ENCODE peak calls at places on chromosome 6, in ten cellular contexts. V is SK-N-SH; L is psoas muscle; O is lower lobe of right lung; R is fibroblast of lung; N is brain microvascular endothelial cell; J is endodermal cell; G is CD4-positive, alpha-beta memory T cell; Y is CD4-positive, CD25-positive, alpha-beta regulatory T cell; E is bronchial epithelial cell. K is an unnamed sample. For H3K36me3, the result is how much of the 10 kb centered on the place peaks cover.

GRCh38 chr6:75334266-75335040 is 49.9 kb upstream of the TMEM30A start:
- DNase-seq in V (no peak), L (no peak), O (no peak), R (peak), N (peak), J (peak), G (no peak), Y (no peak), E (peak), K (no peak)

GRCh38 chr6:30344868-30345671 is at the start of gene RPP21:
- DNase-seq in V (peak), L (peak), O (peak), R (peak), N (peak), J (peak), G (peak), Y (peak), E (peak), K (peak)

GRCh38 chr6:99746261-99746895 is 139.7 kb downstream of the PRDM13 start:
- DNase-seq in V (peak), L (peak), O (no peak), R (peak), N (peak), J (peak), G (peak), Y (peak), E (peak), K (peak)

GRCh38 chr6:25014806-25015560 is 79.2 kb upstream of the RIPOR2 start:
- DNase-seq in V (peak), L (no peak), O (no peak), R (peak), N (peak), J (no peak), G (peak), Y (peak), E (no peak), K (peak)

GRCh38 chr6:139370047-139370706 is 4.3 kb downstream of the CITED2 start:
- DNase-seq in V (no peak), L (no peak), O (no peak), R (peak), N (peak), J (peak), G (peak), Y (no peak), E (no peak), K (no peak)

GRCh38 chr6:133187657-133188453 is 53.3 kb upstream of the EYA4 start:
- DNase-seq in V (no peak), L (no peak), O (no peak), R (peak), N (no peak), J (no peak), G (no peak), Y (no peak), E (peak), K (no peak)

GRCh38 chr6:29737707-29738630 is 14.7 kb downstream of the HLA-F start:
- DNase-seq in V (peak), L (peak), O (peak), R (peak), N (peak), J (peak), G (peak), Y (peak), E (peak), K (peak)

GRCh38 chr6:81890846-81891245 is 138.4 kb upstream of the TENT5A start:
- DNase-seq in V (no peak), L (no peak), O (no peak), R (peak), N (no peak), J (no peak), G (no peak), Y (no peak), E (peak), K (no peak)

GRCh38 chr6:38773338-38773737 is 58.2 kb downstream of the DNAH8 start:
- DNase-seq in V (no peak), L (no peak), O (no peak), R (no peak), N (no peak), J (peak), G (no peak), Y (no peak), E (peak), K (no peak)

GRCh38 chr6:170206317-170206621 is 84.6 kb downstream of the DLL1 start:
- DNase-seq in V (no peak), L (no peak), O (no peak), R (no peak), N (no peak), J (peak), G (no peak), Y (no peak), E (no peak), K (peak)

GRCh38 chr6:73675466-73676098 is 20.4 kb upstream of the CD109 start:
- DNase-seq in V (peak), L (peak), O (peak), R (peak), N (peak), J (peak), G (peak), Y (peak), E (peak), K (peak)

GRCh38 chr6:163080228-163080627 is 334.3 kb upstream of the QKI start:
- DNase-seq in V (no peak), L (no peak), O (no peak), R (no peak), N (no peak), J (no peak), G (no peak), Y (no peak), E (no peak), K (no peak)

GRCh38 chr6:2891768-2892170 is 11.3 kb downstream of the SERPINB9 start:
- DNase-seq in V (no peak), L (no peak), O (no peak), R (no peak), N (no peak), J (peak), G (peak), Y (peak), E (no peak), K (peak)

GRCh38 chr6:78863576-78863975 is 3.8 kb upstream of the IRAK1BP1 start:
- DNase-seq in V (no peak), L (no peak), O (no peak), R (no peak), N (no peak), J (no peak), G (no peak), Y (no peak), E (no peak), K (no peak)

GRCh38 chr6:121285041-121285440 is 49.2 kb downstream of the TBC1D32 start:
- DNase-seq in V (no peak), L (no peak), O (no peak), R (peak), N (peak), J (no peak), G (no peak), Y (no peak), E (peak), K (no peak)

GRCh38 chr6:45791600-45792168 is 224.0 kb downstream of the CLIC5 start:
- DNase-seq in V (no peak), L (no peak), O (no peak), R (peak), N (peak), J (no peak), G (no peak), Y (no peak), E (peak), K (no peak)

GRCh38 chr6:16236648-16237199 is 1.7 kb upstream of the GMPR start:
- DNase-seq in V (no peak), L (no peak), O (no peak), R (peak), N (peak), J (no peak), G (no peak), Y (no peak), E (no peak), K (no peak)

GRCh38 chr6:169378620-169379381 is 125.2 kb upstream of the THBS2 start:
- DNase-seq in V (no peak), L (no peak), O (no peak), R (no peak), N (no peak), J (no peak), G (no peak), Y (no peak), E (no peak), K (no peak)

GRCh38 chr6:152124432-152125074 is 317.1 kb downstream of the ESR1 start:
- DNase-seq in V (peak), L (no peak), O (no peak), R (peak), N (peak), J (no peak), G (peak), Y (peak), E (peak), K (peak)
- H3K36me3 ChIP-seq in V (half or more), L (under half), O (half or more), R (under half), N (under half), J (under half), G (half or more), Y (half or more), E (under half), K (half or more)

DNA sequence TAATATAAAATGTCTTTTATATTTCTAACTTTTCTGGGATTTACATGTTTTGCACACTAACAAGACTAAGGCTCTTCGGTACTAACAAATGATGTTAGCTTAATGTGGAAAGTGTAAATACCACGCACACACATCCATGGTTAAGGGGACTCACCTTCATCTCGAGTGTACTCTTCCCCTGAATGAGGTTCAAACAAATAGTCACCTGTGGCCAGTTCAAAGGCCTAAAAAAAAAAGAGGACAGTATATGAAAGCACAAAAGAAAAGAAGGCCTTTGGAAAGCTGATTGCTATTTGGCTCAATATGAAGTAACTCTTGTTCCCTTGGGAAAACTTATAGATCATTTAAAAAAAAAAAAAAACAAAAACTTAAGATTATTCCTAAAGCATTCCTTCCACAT is 37.2 kb downstream of the LHFPL5 start:
- DNase-seq in V (no peak), L (no peak), O (no peak), R (no peak), N (no peak), J (no peak), G (no peak), Y (no peak), E (no peak), K (no peak)
- H3K36me3 ChIP-seq in V (half or more), L (under half), O (under half), R (under half), N (under half), J (half or more), G (under half), Y (under half), E (under half), K (under half)

GRCh38 chr6:149332602-149333311 is 15.2 kb downstream of the TAB2 start:
- DNase-seq in V (no peak), L (no peak), O (no peak), R (peak), N (no peak), J (no peak), G (no peak), Y (no peak), E (no peak), K (no peak)

GRCh38 chr6:149336529-149336928 is 19.0 kb downstream of the TAB2 start:
- DNase-seq in V (no peak), L (no peak), O (no peak), R (peak), N (no peak), J (no peak), G (no peak), Y (no peak), E (peak), K (no peak)

GRCh38 chr6:149334201-149334600 is 16.7 kb downstream of the TAB2 start:
- DNase-seq in V (no peak), L (no peak), O (no peak), R (peak), N (peak), J (no peak), G (no peak), Y (no peak), E (peak), K (no peak)

GRCh38 chr6:149335924-149336323 is 18.4 kb downstream of the TAB2 start:
- DNase-seq in V (no peak), L (peak), O (no peak), R (peak), N (peak), J (no peak), G (no peak), Y (no peak), E (peak), K (no peak)

DNA sequence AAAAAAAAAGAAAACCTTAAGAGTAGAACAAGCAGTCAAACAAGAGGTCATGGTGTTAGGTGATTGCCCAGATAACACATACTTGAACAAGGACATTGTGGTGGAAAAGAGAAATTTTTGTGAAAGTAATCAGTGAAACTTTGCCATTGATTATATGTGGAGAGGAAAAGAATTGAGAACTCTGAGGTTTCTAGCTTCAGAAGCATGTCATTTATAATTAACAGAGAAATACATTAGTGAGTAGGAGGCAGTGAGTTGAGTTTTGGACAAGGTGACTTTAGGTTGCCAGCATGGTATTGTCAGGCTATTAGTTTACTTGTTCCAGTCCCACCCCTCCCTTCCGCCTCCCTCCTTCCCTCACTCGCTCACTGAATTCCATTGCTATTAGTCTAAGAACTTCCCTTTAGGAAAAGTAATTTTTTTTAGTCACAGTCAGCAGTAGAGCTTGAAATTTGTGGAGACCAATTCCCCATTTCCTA is 17.2 kb downstream of the TAB2 start:
- DNase-seq in V (no peak), L (no peak), O (no peak), R (peak), N (peak), J (no peak), G (no peak), Y (no peak), E (peak), K (no peak)
- H3K36me3 ChIP-seq in V (under half), L (under half), O (under half), R (under half), N (under half), J (under half), G (under half), Y (under half), E (under half), K (under half)

GRCh38 chr6:41065550-41066026 is 6.6 kb downstream of the OARD1 start:
- DNase-seq in V (no peak), L (no peak), O (no peak), R (no peak), N (no peak), J (no peak), G (no peak), Y (no peak), E (no peak), K (no peak)
- H3K36me3 ChIP-seq in V (half or more), L (under half), O (half or more), R (under half), N (under half), J (under half), G (under half), Y (half or more), E (under half), K (half or more)

GRCh38 chr6:32439139-32439538 is 548 bp upstream of the HLA-DRA start:
- DNase-seq in V (no peak), L (no peak), O (no peak), R (no peak), N (no peak), J (no peak), G (no peak), Y (no peak), E (no peak), K (no peak)

GRCh38 chr6:32442977-32443552 is 3.4 kb downstream of the HLA-DRA start:
- DNase-seq in V (no peak), L (no peak), O (no peak), R (no peak), N (no peak), J (no peak), G (no peak), Y (no peak), E (no peak), K (no peak)

GRCh38 chr6:32439708-32440214 is at the start of gene HLA-DRA:
- DNase-seq in V (peak), L (no peak), O (no peak), R (peak), N (peak), J (peak), G (peak), Y (peak), E (peak), K (peak)

GRCh38 chr6:32444433-32444832 is 4.7 kb downstream of the HLA-DRA start:
- DNase-seq in V (no peak), L (no peak), O (no peak), R (no peak), N (no peak), J (no peak), G (no peak), Y (no peak), E (no peak), K (no peak)

GRCh38 chr6:32442243-32442667 is 2.6 kb downstream of the HLA-DRA start:
- DNase-seq in V (no peak), L (no peak), O (no peak), R (no peak), N (no peak), J (no peak), G (no peak), Y (no peak), E (no peak), K (no peak)
- H3K36me3 ChIP-seq in V (under half), L (under half), O (under half), R (under half), N (under half), J (under half), G (under half), Y (under half), E (under half), K (under half)

GRCh38 chr6:57097596-57097995 is 7.6 kb downstream of the ZNF451 start:
- DNase-seq in V (no peak), L (no peak), O (no peak), R (peak), N (peak), J (no peak), G (no peak), Y (no peak), E (no peak), K (no peak)
- H3K36me3 ChIP-seq in V (half or more), L (under half), O (under half), R (under half), N (under half), J (half or more), G (under half), Y (half or more), E (under half), K (under half)

GRCh38 chr6:31729515-31729978 is 448 bp upstream of the DDAH2 start:
- DNase-seq in V (peak), L (peak), O (peak), R (peak), N (peak), J (peak), G (peak), Y (peak), E (peak), K (peak)
- H3K36me3 ChIP-seq in V (half or more), L (under half), O (half or more), R (under half), N (half or more), J (half or more), G (under half), Y (under half), E (under half), K (under half)

GRCh38 chr6:33288942-33289783 is at the start of the genes PFDN6 and WDR46:
- DNase-seq in V (peak), L (peak), O (peak), R (peak), N (peak), J (peak), G (peak), Y (peak), E (peak), K (peak)

GRCh38 chr6:33286946-33287914 is 1.8 kb downstream of the WDR46 start:
- DNase-seq in V (no peak), L (peak), O (no peak), R (no peak), N (no peak), J (no peak), G (no peak), Y (no peak), E (no peak), K (no peak)

GRCh38 chr6:33290459-33290858 is 1.1 kb downstream of the PFDN6 start:
- DNase-seq in V (no peak), L (no peak), O (no peak), R (no peak), N (no peak), J (no peak), G (no peak), Y (no peak), E (no peak), K (no peak)

GRCh38 chr6:33289784-33290315 is 449 bp downstream of the PFDN6 start:
- DNase-seq in V (peak), L (no peak), O (no peak), R (no peak), N (no peak), J (no peak), G (no peak), Y (no peak), E (no peak), K (no peak)

GRCh38 chr6:33288141-33288941 is 698 bp downstream of the WDR46 start:
- DNase-seq in V (peak), L (no peak), O (peak), R (no peak), N (no peak), J (no peak), G (no peak), Y (no peak), E (no peak), K (no peak)
- H3K36me3 ChIP-seq in V (under half), L (under half), O (half or more), R (under half), N (half or more), J (under half), G (under half), Y (under half), E (under half), K (under half)